ENCODE peak calls at places on chromosomes 3 and 15, in five cellular contexts. Y is thoracic aorta, O is H1, J is psoas muscle, S is dorsolateral prefrontal cortex. D is an unnamed sample.
A peak's percentile ranks its signal among the peaks of the same experiment; 100 is the strongest.

GRCh38 chr15:59203026-59203425 is 3.6 kb upstream of the LDHAL6B start:
- DNase-seq in Y (no peak), O (no peak), J (no peak), S (no peak), D (no peak)

GRCh38 chr3:150721285-150722130 is 17.8 kb upstream of the ERICH6 start:
- DNase-seq in Y (no peak), O (no peak), J (no peak), S (no peak), D (no peak)

GRCh38 chr3:102733811-102734574 is 299.2 kb downstream of the ZPLD1 start:
- DNase-seq in Y (no peak), O (no peak), J (no peak), S (no peak), D (no peak)

GRCh38 chr3:14434541-14435151 is 32.2 kb downstream of the SLC6A6 start:
- DNase-seq in Y (no peak), O (no peak), J (peak; percentile 79), S (no peak), D (peak; percentile 97)

GRCh38 chr3:128495435-128495970 is 2.5 kb upstream of the GATA2 start:
- DNase-seq in Y (no peak), O (peak; percentile 45), J (no peak), S (no peak), D (no peak)

GRCh38 chr3:67077656-67078055 is 79.5 kb downstream of the KBTBD8 start:
- DNase-seq in Y (no peak), O (no peak), J (no peak), S (no peak), D (no peak)

GRCh38 chr3:42118762-42119361 is 27.7 kb downstream of the TRAK1 start:
- DNase-seq in Y (no peak), O (no peak), J (no peak), S (no peak), D (peak; percentile 71)

GRCh38 chr3:11476814-11477213 is 166.9 kb downstream of the VGLL4 start:
- DNase-seq in Y (no peak), O (no peak), J (no peak), S (no peak), D (no peak)

GRCh38 chr15:66149871-66150270 is 103.7 kb downstream of the MEGF11 start:
- DNase-seq in Y (no peak), O (no peak), J (no peak), S (no peak), D (no peak)

GRCh38 chr15:100809151-100809550 is 70.5 kb upstream of the ALDH1A3 start:
- DNase-seq in Y (no peak), O (no peak), J (no peak), S (no peak), D (no peak)

GRCh38 chr3:77462951-77463350 is 423.1 kb downstream of the ROBO2 start:
- DNase-seq in Y (no peak), O (no peak), J (no peak), S (no peak), D (no peak)

GRCh38 chr3:197371521-197372075 is 73.2 kb upstream of the DLG1 start:
- DNase-seq in Y (no peak), O (no peak), J (no peak), S (no peak), D (no peak)

GRCh38 chr3:113212155-113212844 is 943 bp downstream of the BOC start:
- DNase-seq in Y (no peak), O (peak; percentile 75), J (peak; percentile 36), S (no peak), D (no peak)

GRCh38 chr3:172708905-172709775 is 1.7 kb downstream of the NCEH1 start:
- DNase-seq in Y (no peak), O (no peak), J (no peak), S (no peak), D (no peak)

GRCh38 chr15:32941823-32942222 is 224.0 kb downstream of the GREM1 start:
- DNase-seq in Y (no peak), O (no peak), J (no peak), S (no peak), D (no peak)

GRCh38 chr3:14244521-14244920 is 65.9 kb downstream of the LSM3 start:
- DNase-seq in Y (no peak), O (no peak), J (no peak), S (no peak), D (no peak)

GRCh38 chr15:84859651-84860050 is 24.8 kb upstream of the SLC28A1 start:
- DNase-seq in Y (no peak), O (no peak), J (no peak), S (no peak), D (no peak)

GRCh38 chr3:197168606-197169005 is 129.8 kb downstream of the DLG1 start:
- DNase-seq in Y (no peak), O (no peak), J (no peak), S (no peak), D (no peak)

GRCh38 chr3:21294768-21295167 is 456.2 kb downstream of the ZNF385D start:
- DNase-seq in Y (no peak), O (no peak), J (no peak), S (no peak), D (no peak)

GRCh38 chr3:123457841-123458240 is 9.0 kb upstream of the ADCY5 start:
- DNase-seq in Y (no peak), O (no peak), J (no peak), S (no peak), D (no peak)

GRCh38 chr15:80710635-80711553 is 15.8 kb downstream of the ABHD17C start:
- DNase-seq in Y (no peak), O (no peak), J (no peak), S (peak; percentile 34), D (no peak)

GRCh38 chr3:184395320-184395660 is 15.4 kb downstream of the CHRD start:
- DNase-seq in Y (no peak), O (no peak), J (no peak), S (no peak), D (no peak)

GRCh38 chr3:176755977-176756376 is 441.3 kb downstream of the TBL1XR1 start:
- DNase-seq in Y (no peak), O (no peak), J (no peak), S (no peak), D (no peak)

GRCh38 chr15:78977091-78977571 is 32.3 kb upstream of the CTSH start:
- DNase-seq in Y (no peak), O (no peak), J (no peak), S (no peak), D (no peak)

GRCh38 chr3:48086736-48087470 is 70.7 kb upstream of the MAP4 start:
- DNase-seq in Y (no peak), O (no peak), J (no peak), S (no peak), D (no peak)

GRCh38 chr3:137946341-137946973 is 63.5 kb upstream of the CLDN18 start:
- DNase-seq in Y (no peak), O (peak; percentile 67), J (peak; percentile 19), S (no peak), D (peak; percentile 13)

GRCh38 chr3:190059242-190059590 is 61.5 kb downstream of the P3H2 start:
- DNase-seq in Y (no peak), O (no peak), J (no peak), S (no peak), D (no peak)
- H3K27ac ChIP-seq in Y (no peak overlapping the region), O (no peak overlapping the region), J (no peak overlapping the region), S (peak overlapping the region; percentile 58), D (no peak overlapping the region)

DNA sequence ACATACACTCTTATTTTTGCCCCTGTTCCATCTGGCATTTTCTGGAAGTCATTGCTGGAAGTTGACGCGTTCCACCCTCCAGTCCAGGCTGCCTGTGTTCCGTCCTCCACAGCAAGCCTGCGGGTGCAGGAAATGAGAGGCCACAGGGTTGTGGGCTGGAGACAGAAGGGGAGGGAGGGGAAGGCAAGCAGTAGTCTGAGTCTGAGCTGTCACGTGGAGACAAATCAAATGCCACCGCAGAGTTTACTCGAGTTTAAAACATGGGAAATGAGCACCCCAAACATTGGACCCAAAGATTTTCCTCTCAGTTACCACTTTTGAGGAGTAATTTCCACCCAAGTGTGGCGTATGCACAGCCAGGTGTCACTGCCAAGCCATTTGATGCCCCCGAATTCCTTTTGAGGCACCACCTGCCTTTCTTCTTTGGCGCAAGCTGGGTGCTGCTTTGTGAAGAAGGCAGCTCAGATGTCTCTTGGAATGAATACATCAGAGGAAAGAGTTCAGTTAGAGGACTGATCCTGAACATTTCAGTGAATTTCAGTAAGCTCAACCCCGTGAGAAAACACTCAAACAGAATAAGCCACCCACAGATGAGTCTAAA is 204.0 kb downstream of the UACA start:
- DNase-seq in Y (no peak), O (no peak), J (peak; percentile 25), S (no peak), D (peak; percentile 28)
- H3K27me3 ChIP-seq in Y (no peaks in the 10 kb centered on the region), O (no peaks in the 10 kb centered on the region), J (no peaks in the 10 kb centered on the region), S (no peaks in the 10 kb centered on the region), D (no peaks in the 10 kb centered on the region)

GRCh38 chr15:64891546-64891945 is 20.2 kb upstream of the ANKDD1A start:
- DNase-seq in Y (no peak), O (no peak), J (no peak), S (no peak), D (no peak)

GRCh38 chr15:64893481-64894394 is 18.0 kb upstream of the ANKDD1A start:
- DNase-seq in Y (peak; percentile 59), O (peak; percentile 96), J (peak; percentile 95), S (peak; percentile 82), D (peak; percentile 86)

GRCh38 chr15:64894395-64895056 is 17.2 kb upstream of the ANKDD1A start:
- DNase-seq in Y (no peak), O (peak; percentile 69), J (peak; percentile 22), S (no peak), D (no peak)

GRCh38 chr15:64895285-64896065 is 16.2 kb upstream of the ANKDD1A start:
- DNase-seq in Y (no peak), O (no peak), J (peak; percentile 32), S (no peak), D (peak; percentile 22)

GRCh38 chr15:64892850-64893403 is 18.8 kb upstream of the ANKDD1A start:
- DNase-seq in Y (no peak), O (no peak), J (no peak), S (no peak), D (no peak)
- H3K27ac ChIP-seq in Y (peak overlapping the region; percentile 20), O (no peak overlapping the region), J (peak overlapping the region; percentile 75), S (peak overlapping the region; percentile 83), D (peak overlapping the region; percentile 79)

DNA sequence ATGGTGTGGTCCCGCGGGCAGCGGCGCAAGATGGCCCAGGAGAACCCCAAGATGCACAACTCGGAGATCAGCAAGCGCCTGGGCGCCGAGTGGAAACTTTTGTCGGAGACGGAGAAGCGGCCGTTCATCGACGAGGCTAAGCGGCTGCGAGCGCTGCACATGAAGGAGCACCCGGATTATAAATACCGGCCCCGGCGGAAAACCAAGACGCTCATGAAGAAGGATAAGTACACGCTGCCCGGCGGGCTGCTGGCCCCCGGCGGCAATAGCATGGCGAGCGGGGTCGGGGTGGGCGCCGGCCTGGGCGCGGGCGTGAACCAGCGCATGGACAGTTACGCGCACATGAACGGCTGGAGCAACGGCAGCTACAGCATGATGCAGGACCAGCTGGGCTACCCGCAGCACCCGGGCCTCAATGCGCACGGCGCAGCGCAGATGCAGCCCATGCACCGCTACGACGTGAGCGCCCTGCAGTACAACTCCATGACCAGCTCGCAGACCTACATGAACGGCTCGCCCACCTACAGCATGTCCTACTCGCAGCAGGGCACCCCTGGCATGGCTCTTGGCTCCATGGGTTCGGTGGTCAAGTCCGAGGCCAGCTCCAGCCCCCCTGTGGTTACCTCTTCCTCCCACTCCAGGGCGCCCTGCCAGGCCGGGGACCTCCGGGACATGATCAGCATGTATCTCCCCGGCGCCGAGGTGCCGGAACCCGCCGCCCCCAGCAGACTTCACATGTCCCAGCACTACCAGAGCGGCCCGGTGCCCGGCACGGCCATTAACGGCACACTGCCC is 977 bp downstream of the SOX2 start:
- DNase-seq in Y (no peak), O (peak; percentile 62), J (no peak), S (no peak), D (no peak)
- H3K27me3 ChIP-seq in Y (peaks cover 62% of the 10 kb centered on the region), O (no peaks in the 10 kb centered on the region), J (peaks cover 21% of the 10 kb centered on the region), S (peaks cover 95% of the 10 kb centered on the region), D (peaks cover 95% of the 10 kb centered on the region)